ENCODE peak calls at places on chromosomes 3 and 15, in seven cellular contexts. I, C, M, F, K, E and S are unnamed samples.
A peak's percentile ranks its signal among the peaks of the same experiment; 100 is the strongest.

GRCh38 chr3:172710709-172711456 is at the start of gene NCEH1:
- DNase-seq in I (peak; percentile 85), C (peak; percentile 98), M (peak; percentile 93), F (peak; percentile 91), K (peak; percentile 86), E (peak; percentile 85), S (peak; percentile 67)

GRCh38 chr15:58179741-58180381 is 41.7 kb downstream of the AQP9 start:
- DNase-seq in I (no peak), C (no peak), M (no peak), F (no peak), K (peak; percentile 33), E (no peak), S (no peak)

GRCh38 chr3:193118907-193119306 is 122.1 kb upstream of the PLAAT1 start:
- DNase-seq in I (no peak), C (no peak), M (no peak), F (no peak), K (no peak), E (no peak), S (no peak)

GRCh38 chr3:124063168-124063909 is 71.4 kb upstream of the ROPN1 start:
- DNase-seq in I (peak; percentile 30), C (no peak), M (no peak), F (no peak), K (no peak), E (no peak), S (no peak)

GRCh38 chr3:175526609-175527280 is 667.6 kb downstream of the NAALADL2 start:
- DNase-seq in I (no peak), C (no peak), M (no peak), F (no peak), K (no peak), E (no peak), S (no peak)

GRCh38 chr15:86988075-86988474 is 908.4 kb downstream of the AGBL1 start:
- DNase-seq in I (no peak), C (no peak), M (no peak), F (no peak), K (no peak), E (no peak), S (no peak)

GRCh38 chr3:55675478-55675877 is 188.4 kb upstream of the WNT5A start:
- DNase-seq in I (no peak), C (no peak), M (no peak), F (no peak), K (no peak), E (no peak), S (no peak)

GRCh38 chr3:195286115-195286872 is 15.3 kb upstream of the XXYLT1 start:
- DNase-seq in I (no peak), C (no peak), M (no peak), F (no peak), K (no peak), E (no peak), S (no peak)

GRCh38 chr3:105957722-105958121 is 88.9 kb upstream of the CBLB start:
- DNase-seq in I (no peak), C (no peak), M (no peak), F (no peak), K (no peak), E (no peak), S (no peak)

GRCh38 chr15:95520511-95520910 is 810.0 kb upstream of the NR2F2 start:
- DNase-seq in I (no peak), C (no peak), M (no peak), F (no peak), K (no peak), E (no peak), S (no peak)

GRCh38 chr3:58556761-58557181 is 19.8 kb upstream of the ACOX2 start:
- DNase-seq in I (peak; percentile 41), C (no peak), M (no peak), F (no peak), K (no peak), E (no peak), S (no peak)

GRCh38 chr15:70563561-70564095 is 199.7 kb downstream of the UACA start:
- DNase-seq in I (no peak), C (no peak), M (no peak), F (peak; percentile 11), K (no peak), E (peak; percentile 31), S (no peak)

GRCh38 chr15:57947781-57948180 is 117.7 kb downstream of the ALDH1A2 start:
- DNase-seq in I (peak; percentile 32), C (no peak), M (no peak), F (no peak), K (no peak), E (no peak), S (peak; percentile 38)

GRCh38 chr15:90035095-90035834 is 34.1 kb downstream of the ZNF710 start:
- DNase-seq in I (no peak), C (peak; percentile 51), M (peak; percentile 55), F (peak; percentile 83), K (no peak), E (no peak), S (no peak)

GRCh38 chr3:152556731-152557254 is 278.1 kb upstream of the P2RY1 start:
- DNase-seq in I (no peak), C (peak; percentile 24), M (no peak), F (no peak), K (no peak), E (no peak), S (peak; percentile 58)

GRCh38 chr3:134457331-134458125 is 28.3 kb downstream of the ANAPC13 start:
- DNase-seq in I (peak; percentile 19), C (no peak), M (no peak), F (no peak), K (no peak), E (peak; percentile 31), S (no peak)

GRCh38 chr3:134456121-134456520 is 29.7 kb downstream of the ANAPC13 start:
- DNase-seq in I (no peak), C (no peak), M (no peak), F (no peak), K (no peak), E (no peak), S (no peak)

GRCh38 chr3:134459506-134460041 is 26.2 kb downstream of the ANAPC13 start:
- DNase-seq in I (no peak), C (no peak), M (no peak), F (no peak), K (no peak), E (no peak), S (no peak)

GRCh38 chr3:134460965-134461364 is 24.8 kb downstream of the ANAPC13 start:
- DNase-seq in I (no peak), C (no peak), M (no peak), F (no peak), K (no peak), E (no peak), S (no peak)

DNA sequence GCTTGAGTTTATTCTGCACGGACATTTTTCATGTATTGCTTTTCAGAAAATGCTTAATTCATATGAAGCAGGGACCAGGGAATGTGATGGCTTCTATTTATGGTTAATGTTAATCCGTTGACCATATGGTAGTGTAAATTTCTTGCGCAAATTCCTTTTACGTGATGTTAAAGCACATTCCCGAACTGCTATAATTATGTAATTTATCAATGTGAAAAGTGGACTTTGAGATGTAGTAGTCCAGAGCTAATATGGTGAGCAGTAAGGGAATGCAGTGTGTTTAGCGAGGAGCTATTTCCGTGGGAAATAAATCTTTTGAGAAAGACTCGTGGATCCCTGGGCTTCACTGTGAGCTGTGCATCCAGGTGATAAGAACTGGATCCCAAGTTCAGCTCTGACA is 27.3 kb downstream of the ANAPC13 start:
- DNase-seq in I (no peak), C (no peak), M (no peak), F (no peak), K (no peak), E (no peak), S (no peak)
- TF ChIP-seq CTCF in I (no peak), C (no peak), M (no peak), F (no peak), K (no peak), E (no peak), S (no peak)

GRCh38 chr15:40162552-40162951 is 1.7 kb downstream of the BUB1B start:
- DNase-seq in I (no peak), C (no peak), M (no peak), F (no peak), K (no peak), E (no peak), S (no peak)

GRCh38 chr15:40160021-40160420 is 848 bp upstream of the BUB1B start:
- DNase-seq in I (no peak), C (no peak), M (no peak), F (no peak), K (no peak), E (no peak), S (no peak)

GRCh38 chr15:40160689-40161688 is at the start of gene BUB1B:
- DNase-seq in I (peak; percentile 90), C (peak; percentile 89), M (peak; percentile 93), F (peak; percentile 92), K (peak; percentile 96), E (peak; percentile 95), S (peak; percentile 93)

GRCh38 chr15:40163657-40164416 is 3.0 kb downstream of the BUB1B start:
- DNase-seq in I (no peak), C (no peak), M (no peak), F (no peak), K (no peak), E (no peak), S (no peak)

DNA sequence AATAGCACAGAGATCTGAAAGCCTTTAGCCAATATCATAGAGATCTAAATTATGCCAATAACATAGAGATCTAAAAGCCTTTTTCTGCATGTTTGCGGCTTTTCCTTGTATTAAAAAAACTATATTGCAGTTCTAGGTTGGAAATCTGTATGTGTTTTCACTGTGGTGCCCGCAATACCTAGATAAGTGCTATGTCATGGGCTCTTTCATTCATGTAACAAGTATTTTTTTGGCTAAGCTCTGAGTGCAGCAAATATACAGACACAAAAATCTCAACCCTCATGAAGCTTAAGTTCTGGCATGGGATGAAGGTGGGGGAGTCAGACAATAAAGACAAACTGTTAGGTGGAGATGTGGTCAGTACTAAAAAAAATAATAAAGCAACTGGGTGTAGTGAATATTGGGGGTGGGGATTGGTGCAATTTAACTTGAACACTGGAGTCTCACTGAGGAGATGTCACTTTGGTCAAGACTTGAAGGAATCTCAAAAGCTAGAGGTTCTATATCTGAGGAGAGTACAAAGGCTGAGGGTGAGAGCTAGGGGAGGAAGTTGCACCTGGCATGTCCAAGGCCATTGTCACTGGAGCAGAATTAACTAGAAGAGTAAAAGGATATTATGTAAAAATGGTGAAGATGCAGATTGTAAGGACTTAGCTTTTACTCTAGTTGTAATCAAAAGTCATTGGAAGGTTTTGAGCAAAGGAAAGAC is 978 bp downstream of the BUB1B start:
- DNase-seq in I (no peak), C (no peak), M (no peak), F (no peak), K (peak; percentile 32), E (no peak), S (no peak)
- H3K4me3 ChIP-seq in I (peak overlapping the region; percentile 91), C (peak overlapping the region; percentile 69), M (peak overlapping the region; percentile 74), F (peak overlapping the region; percentile 56), K (peak overlapping the region; percentile 68), E (peak overlapping the region; percentile 85), S (no peak overlapping the region)

DNA sequence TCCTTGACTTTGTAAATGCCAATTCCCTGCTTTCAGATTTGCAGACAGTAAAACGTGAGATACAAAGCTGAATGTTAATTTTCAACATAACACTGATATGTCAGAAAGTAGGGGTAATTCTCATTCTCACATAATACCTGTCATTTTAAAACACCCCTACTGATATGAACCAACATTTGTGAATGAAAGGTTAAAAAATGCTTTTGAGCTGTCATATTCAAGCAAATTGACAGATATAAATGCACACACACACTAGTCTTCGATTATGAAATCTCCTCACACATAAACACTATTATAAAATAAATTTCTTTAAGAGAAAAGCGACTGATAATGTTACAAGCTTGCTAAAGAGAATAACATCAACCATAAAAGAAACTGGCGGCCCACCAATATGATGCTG is 128.8 kb downstream of the PEAK1 start:
- DNase-seq in I (no peak), C (no peak), M (no peak), F (no peak), K (no peak), E (no peak), S (no peak)
- TF ChIP-seq EP300 in I (no peak), C (no peak), M (no peak), F (no peak), K (no peak), E (no peak), S (no peak)

GRCh38 chr3:174409085-174409743 is 449.9 kb upstream of the NAALADL2 start:
- DNase-seq in I (peak; percentile 12), C (peak; percentile 13), M (no peak), F (no peak), K (no peak), E (no peak), S (no peak)
- TF ChIP-seq CTCF in I (no peak), C (no peak), M (no peak), F (no peak), K (no peak), E (no peak), S (no peak)